ENCODE peak calls at places on chromosome 9, in six cellular contexts. J is GM23338, M is lung, W is stomach, O is WTC11, I is choroid plexus epithelial cell. D is an unnamed sample.

GRCh38 chr9:38026021-38026809 is 42.8 kb downstream of the SHB start:
- DNase-seq in W (no peak), O (no peak), J (peak), I (peak), M (peak), D (no peak)

GRCh38 chr9:120808931-120809330 is 15.7 kb upstream of the FBXW2 start:
- DNase-seq in O (no peak), W (no peak), I (no peak), M (no peak), J (no peak), D (no peak)

GRCh38 chr9:138099803-138100598 is 222.4 kb downstream of the CACNA1B start:
- DNase-seq in J (no peak), M (no peak), O (no peak), I (no peak), W (peak), D (no peak)

GRCh38 chr9:103700558-103700957 is 393.6 kb upstream of the SMC2 start:
- DNase-seq in M (no peak), I (no peak), O (no peak), J (no peak), W (no peak), D (no peak)

GRCh38 chr9:76490249-76490990 is 31.4 kb downstream of the GCNT1 start:
- DNase-seq in J (no peak), I (no peak), M (no peak), W (no peak), O (no peak), D (no peak)

GRCh38 chr9:134858051-134858841 is 22.4 kb upstream of the FCN2 start:
- DNase-seq in W (no peak), M (no peak), O (no peak), J (no peak), I (peak), D (peak)

GRCh38 chr9:13860926-13861325 is 453.0 kb downstream of the NFIB start:
- DNase-seq in W (no peak), J (peak), O (no peak), I (no peak), M (no peak), D (no peak)

GRCh38 chr9:110125763-110126351 is 82.1 kb downstream of the C9orf152 start:
- DNase-seq in O (no peak), W (no peak), M (no peak), I (peak), J (no peak), D (peak)

GRCh38 chr9:21656776-21657637 is 145.4 kb upstream of the MTAP start:
- DNase-seq in M (no peak), O (no peak), J (no peak), I (peak), W (no peak), D (no peak)

GRCh38 chr9:121577201-121577600 is 74.2 kb upstream of the DAB2IP start:
- DNase-seq in O (no peak), W (no peak), I (no peak), M (no peak), J (no peak), D (no peak)

GRCh38 chr9:13728121-13728520 is 448.6 kb upstream of the MPDZ start:
- DNase-seq in O (no peak), J (no peak), W (no peak), M (no peak), I (no peak), D (no peak)

GRCh38 chr9:89878003-89878411 is 273.2 kb downstream of the GADD45G start:
- DNase-seq in I (no peak), M (no peak), W (peak), O (no peak), J (no peak), D (no peak)

GRCh38 chr9:134940236-134941208 is 22.8 kb upstream of the FCN1 start:
- DNase-seq in O (no peak), I (no peak), W (no peak), M (no peak), J (no peak), D (no peak)

GRCh38 chr9:86983260-86984255 is 36.3 kb upstream of the GAS1 start:
- DNase-seq in J (no peak), W (no peak), O (no peak), I (peak), M (no peak), D (no peak)

GRCh38 chr9:131627846-131628820 is 82.8 kb downstream of the PRRT1B start:
- DNase-seq in I (peak), M (peak), J (no peak), O (no peak), W (peak), D (peak)

DNA sequence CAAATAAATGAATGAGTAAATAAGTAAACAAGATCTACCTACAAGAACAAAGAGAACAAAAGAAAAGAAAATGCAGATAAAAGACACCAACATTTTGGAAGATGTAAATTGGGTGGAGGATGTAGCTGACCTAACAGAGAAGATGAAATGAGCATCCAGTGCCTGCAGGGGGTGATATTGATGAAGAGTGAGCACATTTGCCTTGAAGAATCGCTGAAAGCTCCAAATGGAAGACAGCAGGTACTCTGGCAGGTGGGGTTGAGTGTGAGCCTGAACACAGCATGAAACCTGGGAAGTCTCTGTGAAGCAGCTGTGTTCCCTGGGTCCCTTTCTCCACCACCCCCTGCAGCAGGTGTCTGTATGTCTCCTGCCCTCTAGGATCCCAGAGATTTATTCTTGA is 125.6 kb downstream of the NXNL2 start:
- DNase-seq in O (peak), I (peak), J (peak), W (no peak), M (no peak), D (peak)
- TF ChIP-seq CTCF in O (no peak), I (peak), J (peak), W (no peak), M (no peak), D (peak)

DNA sequence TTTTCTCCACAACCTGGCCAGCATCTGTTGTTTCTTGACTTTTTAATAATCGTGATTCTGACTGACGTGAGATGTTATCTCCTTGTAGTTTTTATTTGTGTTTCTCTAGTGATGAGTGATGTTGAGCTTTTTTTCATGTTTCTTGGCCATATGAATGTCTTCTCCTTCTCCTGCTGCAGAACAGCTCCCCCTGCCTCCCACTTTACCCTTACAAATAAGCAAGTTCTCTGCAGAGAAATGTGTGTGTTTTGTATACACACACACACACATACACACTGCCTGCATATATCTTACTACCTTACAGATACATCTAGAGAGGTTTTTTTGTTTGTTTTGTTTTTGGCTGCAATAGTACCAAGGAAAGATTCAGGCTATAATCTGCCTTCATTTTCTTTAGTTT is 88.7 kb upstream of the PHF24 start:
- DNase-seq in J (peak), W (no peak), M (no peak), I (peak), O (no peak), D (peak)
- TF ChIP-seq CTCF in J (peak), W (no peak), M (peak), I (peak), O (no peak), D (no peak)

DNA sequence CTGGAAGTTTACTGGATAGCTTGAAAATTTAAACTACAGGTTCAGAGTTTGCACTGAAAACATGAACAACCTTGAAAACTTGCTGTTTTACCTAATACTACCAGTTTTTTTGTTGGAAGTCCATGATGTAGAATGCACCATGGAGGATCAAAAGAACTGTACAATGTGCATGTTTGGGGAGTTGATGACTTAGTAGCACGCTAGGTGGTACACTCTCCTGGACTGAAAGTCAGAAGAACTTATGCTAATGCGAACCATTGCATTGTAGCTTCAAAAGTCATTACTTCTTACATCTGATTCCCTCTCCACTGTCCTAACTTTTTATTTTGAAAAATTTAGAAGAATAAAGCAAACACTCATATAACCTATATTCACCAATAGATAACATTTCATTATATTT is 211.0 kb downstream of the OSTF1 start:
- DNase-seq in J (no peak), O (no peak), M (no peak), I (peak), W (no peak), D (no peak)
- TF ChIP-seq CTCF in J (no peak), O (no peak), M (no peak), I (no peak), W (no peak), D (no peak)

GRCh38 chr9:9914174-9914573 is 698.6 kb downstream of the PTPRD start:
- DNase-seq in I (no peak), M (no peak), O (peak), W (no peak), J (peak), D (no peak)

GRCh38 chr9:9917400-9917799 is 695.4 kb downstream of the PTPRD start:
- DNase-seq in M (no peak), J (no peak), O (no peak), I (no peak), W (no peak), D (no peak)

GRCh38 chr9:9913276-9913832 is 699.4 kb downstream of the PTPRD start:
- DNase-seq in J (no peak), W (no peak), I (no peak), O (no peak), M (no peak), D (no peak)

DNA sequence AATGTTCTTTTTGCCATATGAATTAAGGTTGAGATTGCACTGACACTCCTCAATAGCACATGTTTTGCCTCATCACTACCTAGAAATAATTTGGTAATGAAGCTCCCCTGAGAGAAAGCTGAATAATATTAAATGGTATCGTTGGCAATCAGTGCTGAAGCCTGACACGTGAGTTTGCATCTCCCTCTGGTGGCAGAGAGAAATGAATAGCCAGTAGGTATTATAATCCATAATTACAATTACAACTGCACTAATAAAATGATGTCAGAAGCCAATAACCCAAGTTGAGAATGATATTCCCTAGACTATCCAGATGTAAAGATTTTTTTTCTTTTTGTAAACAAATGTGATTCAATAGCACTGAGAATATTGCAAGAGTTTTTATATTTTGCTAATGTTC is 700.3 kb downstream of the PTPRD start:
- DNase-seq in M (no peak), W (no peak), I (peak), J (peak), O (no peak), D (no peak)
- TF ChIP-seq CTCF in M (no peak), W (peak), I (peak), J (peak), O (no peak), D (peak)

GRCh38 chr9:20611751-20612287 is 10.5 kb downstream of the MLLT3 start:
- DNase-seq in O (no peak), J (peak), M (no peak), W (no peak), I (peak), D (no peak)
- TF ChIP-seq CTCF in O (peak), J (no peak), M (no peak), W (peak), I (peak), D (peak)

DNA sequence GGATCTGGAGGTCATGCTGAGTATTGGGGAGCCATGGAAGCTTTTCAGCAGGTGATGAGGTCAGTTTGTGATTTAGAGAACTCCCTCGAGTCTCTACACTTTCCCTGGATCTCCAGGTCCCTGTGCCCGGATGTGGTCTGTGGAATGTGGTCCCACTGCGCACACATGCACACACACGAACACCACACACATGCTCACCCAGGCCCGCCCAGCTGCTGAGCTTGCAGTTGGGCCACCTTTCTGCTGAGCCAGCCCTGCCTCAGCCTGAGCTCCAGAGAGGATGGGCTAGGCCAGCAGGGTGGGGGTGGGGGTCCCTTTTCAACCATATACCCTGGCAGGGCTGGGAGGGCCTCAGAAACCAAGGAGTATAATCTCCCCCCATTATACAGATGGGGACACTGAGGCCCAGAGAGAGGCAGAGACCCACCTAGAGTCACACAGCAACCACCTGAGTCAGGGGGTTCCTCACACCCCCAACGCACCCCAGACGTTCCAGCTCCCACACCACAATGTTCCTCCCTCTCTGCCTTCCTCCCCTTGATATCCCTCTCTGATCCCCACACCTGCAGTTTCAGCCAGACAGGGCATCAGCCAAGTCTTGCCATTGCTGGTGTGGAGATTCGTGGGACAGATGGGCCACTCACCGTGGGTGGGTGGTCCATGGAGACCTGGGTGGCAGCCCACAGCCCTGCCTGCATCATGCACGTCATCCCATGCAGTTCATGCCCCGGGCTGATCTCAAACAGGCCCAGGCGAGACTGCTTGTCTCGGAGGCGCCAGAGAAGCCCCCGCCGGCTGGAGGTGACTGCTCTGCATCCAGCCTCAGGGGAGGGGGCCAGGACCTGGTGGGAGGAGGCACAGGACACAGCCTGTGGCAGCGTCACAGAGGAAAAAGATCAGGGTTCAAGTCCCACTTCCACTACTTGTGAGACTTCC is 1.3 kb downstream of the PIP5KL1 start:
- DNase-seq in M (no peak), W (no peak), I (no peak), J (no peak), O (no peak), D (no peak)
- TF ChIP-seq CTCF in M (no peak), W (no peak), I (no peak), J (no peak), O (no peak), D (no peak)

GRCh38 chr9:126775926-126776325 is 28.9 kb upstream of the ZBTB43 start:
- DNase-seq in I (no peak), M (no peak), J (no peak), W (no peak), O (no peak), D (peak)

GRCh38 chr9:126777733-126778132 is 27.1 kb upstream of the ZBTB43 start:
- DNase-seq in O (peak), I (no peak), W (no peak), J (peak), M (no peak), D (peak)

DNA sequence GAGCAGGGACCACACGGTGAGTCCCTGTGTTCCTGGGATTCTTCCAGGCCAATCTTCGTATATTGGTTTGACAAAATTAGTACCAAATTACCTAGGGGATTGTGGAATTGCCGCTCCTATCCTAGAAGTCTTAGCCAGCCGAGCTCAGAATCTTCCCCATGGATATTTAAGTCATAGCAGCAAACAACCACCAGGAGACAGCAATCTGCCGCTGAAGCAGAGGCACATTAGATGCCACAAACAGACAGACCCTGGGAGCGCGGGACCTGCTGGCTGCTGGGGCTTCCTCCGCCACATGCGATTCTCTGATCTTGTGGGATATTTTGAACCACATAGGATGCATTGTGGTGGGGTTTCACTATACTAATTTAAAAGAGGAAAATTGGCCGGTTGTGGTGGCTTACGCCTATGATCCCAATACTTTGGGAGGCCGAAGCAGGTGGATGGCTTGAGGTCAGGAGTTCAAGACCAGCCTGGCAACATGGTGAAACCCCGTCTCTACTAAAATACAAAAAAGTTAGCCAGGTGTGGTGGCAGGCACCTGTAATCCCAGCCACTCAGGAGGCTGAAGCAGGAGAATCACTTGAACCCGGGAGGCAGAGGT is 31.7 kb upstream of the ZBTB43 start:
- DNase-seq in W (no peak), O (peak), M (no peak), I (peak), J (peak), D (peak)
- TF ChIP-seq CTCF in W (no peak), O (peak), M (no peak), I (peak), J (peak), D (peak)

GRCh38 chr9:118316831-118317230 is 612.6 kb downstream of the TLR4 start:
- DNase-seq in I (no peak), O (no peak), W (no peak), J (no peak), M (no peak), D (no peak)

GRCh38 chr9:118318770-118319443 is 614.7 kb downstream of the TLR4 start:
- DNase-seq in I (no peak), M (no peak), W (no peak), J (no peak), O (no peak), D (no peak)

GRCh38 chr9:118325757-118326156 is 621.6 kb downstream of the TLR4 start:
- DNase-seq in I (no peak), M (no peak), W (no peak), O (no peak), J (no peak), D (no peak)

GRCh38 chr9:118326326-118326725 is 622.1 kb downstream of the TLR4 start:
- DNase-seq in I (no peak), J (no peak), O (no peak), W (no peak), M (no peak), D (no peak)

DNA sequence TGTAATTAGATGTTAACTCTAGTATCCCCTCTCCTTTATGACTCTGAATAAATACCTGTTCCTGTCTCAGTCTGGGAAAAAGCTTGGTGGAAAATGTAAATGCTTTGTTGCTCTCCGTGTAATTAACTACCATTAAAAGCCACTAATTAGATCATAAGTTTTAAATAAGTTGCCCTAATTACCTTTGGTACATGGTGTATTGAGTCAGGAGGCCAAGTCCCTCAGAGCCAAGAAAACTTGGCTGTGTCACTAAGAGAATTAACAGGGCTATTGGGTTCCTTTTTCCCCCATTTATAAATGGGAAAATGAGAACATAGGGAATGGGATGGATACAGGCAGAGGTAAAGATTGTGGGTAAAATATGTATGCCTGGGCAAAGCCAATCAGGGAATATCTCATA is 617.6 kb downstream of the TLR4 start:
- DNase-seq in I (no peak), J (no peak), W (no peak), M (no peak), O (no peak), D (no peak)
- TF ChIP-seq CTCF in I (no peak), J (no peak), W (no peak), M (no peak), O (no peak), D (no peak)

GRCh38 chr9:91833878-91834255 is 116.2 kb downstream of the ROR2 start:
- DNase-seq in I (no peak), O (no peak), M (no peak), W (no peak), J (no peak), D (no peak)
- TF ChIP-seq CTCF in I (no peak), O (no peak), M (no peak), W (no peak), J (no peak), D (no peak)

GRCh38 chr9:2066312-2067273 is 51.4 kb downstream of the SMARCA2 start:
- DNase-seq in W (no peak), J (peak), I (peak), O (no peak), M (no peak), D (no peak)
- TF ChIP-seq CTCF in W (no peak), J (peak), I (peak), O (no peak), M (no peak), D (peak)

D was measured in activated CD8-positive, alpha-beta T cell treated with anti-CD3 and anti-CD28 coated beads for 36 hours.